ENCODE peak calls at places on chromosomes 3 and 15, in eight cellular contexts. One of them, this sample, is unnamed.

GRCh38 chr3:45915518-45916231 is 27.6 kb upstream of the CXCR6 start:
- ATAC-seq in HCT116: peak; percentile 94
- ATAC-seq in activated naive CD8-positive, alpha-beta T cell treated with anti-CD3 and anti-CD28 coated beads, Interleukin-2, amount 50 U/mL, for 24 hours: peak; percentile 96
- ATAC-seq in right cardiac atrium: peak; percentile 9
- ATAC-seq in activated CD8-positive, alpha-beta T cell treated with anti-CD3 and anti-CD28 coated beads for 36 hours: peak; percentile 93
- ATAC-seq in activated CD8-positive, alpha-beta memory T cell treated with anti-CD3 and anti-CD28 coated beads, Interleukin-2, amount 10 ng/mL, durations not matched to agents 7 days and 5 days: peak; percentile 94
- ATAC-seq in Panc1: no peak
- ATAC-seq in naive thymus-derived CD8-positive, alpha-beta T cell: peak; percentile 90
- ATAC-seq in this sample: peak; percentile 94

GRCh38 chr3:38267689-38268477 is 2.3 kb downstream of the SLC22A13 start:
- ATAC-seq in HCT116: no peak
- ATAC-seq in activated naive CD8-positive, alpha-beta T cell treated with anti-CD3 and anti-CD28 coated beads, Interleukin-2, amount 50 U/mL, for 24 hours: no peak
- ATAC-seq in right cardiac atrium: no peak
- ATAC-seq in activated CD8-positive, alpha-beta T cell treated with anti-CD3 and anti-CD28 coated beads for 36 hours: no peak
- ATAC-seq in activated CD8-positive, alpha-beta memory T cell treated with anti-CD3 and anti-CD28 coated beads, Interleukin-2, amount 10 ng/mL, durations not matched to agents 7 days and 5 days: no peak
- ATAC-seq in Panc1: no peak
- ATAC-seq in naive thymus-derived CD8-positive, alpha-beta T cell: no peak
- ATAC-seq in this sample: no peak

GRCh38 chr3:63639821-63640220 is 12.7 kb upstream of the SNTN start:
- ATAC-seq in HCT116: no peak
- ATAC-seq in activated naive CD8-positive, alpha-beta T cell treated with anti-CD3 and anti-CD28 coated beads, Interleukin-2, amount 50 U/mL, for 24 hours: no peak
- ATAC-seq in right cardiac atrium: no peak
- ATAC-seq in activated CD8-positive, alpha-beta T cell treated with anti-CD3 and anti-CD28 coated beads for 36 hours: no peak
- ATAC-seq in activated CD8-positive, alpha-beta memory T cell treated with anti-CD3 and anti-CD28 coated beads, Interleukin-2, amount 10 ng/mL, durations not matched to agents 7 days and 5 days: no peak
- ATAC-seq in Panc1: no peak
- ATAC-seq in naive thymus-derived CD8-positive, alpha-beta T cell: no peak
- ATAC-seq in this sample: no peak

GRCh38 chr3:14256561-14257342 is 78.1 kb downstream of the LSM3 start:
- ATAC-seq in HCT116: peak; percentile 42
- ATAC-seq in activated naive CD8-positive, alpha-beta T cell treated with anti-CD3 and anti-CD28 coated beads, Interleukin-2, amount 50 U/mL, for 24 hours: no peak
- ATAC-seq in right cardiac atrium: no peak
- ATAC-seq in activated CD8-positive, alpha-beta T cell treated with anti-CD3 and anti-CD28 coated beads for 36 hours: no peak
- ATAC-seq in activated CD8-positive, alpha-beta memory T cell treated with anti-CD3 and anti-CD28 coated beads, Interleukin-2, amount 10 ng/mL, durations not matched to agents 7 days and 5 days: no peak
- ATAC-seq in Panc1: peak; percentile 88
- ATAC-seq in naive thymus-derived CD8-positive, alpha-beta T cell: no peak
- ATAC-seq in this sample: no peak

GRCh38 chr3:16864610-16865313 is 20.0 kb upstream of the PLCL2 start:
- ATAC-seq in HCT116: no peak
- ATAC-seq in activated naive CD8-positive, alpha-beta T cell treated with anti-CD3 and anti-CD28 coated beads, Interleukin-2, amount 50 U/mL, for 24 hours: peak; percentile 20
- ATAC-seq in right cardiac atrium: no peak
- ATAC-seq in activated CD8-positive, alpha-beta T cell treated with anti-CD3 and anti-CD28 coated beads for 36 hours: no peak
- ATAC-seq in activated CD8-positive, alpha-beta memory T cell treated with anti-CD3 and anti-CD28 coated beads, Interleukin-2, amount 10 ng/mL, durations not matched to agents 7 days and 5 days: no peak
- ATAC-seq in Panc1: no peak
- ATAC-seq in naive thymus-derived CD8-positive, alpha-beta T cell: no peak
- ATAC-seq in this sample: peak; percentile 21

GRCh38 chr3:194571491-194571941 is 61.7 kb downstream of the TMEM44 start:
- ATAC-seq in HCT116: no peak
- ATAC-seq in activated naive CD8-positive, alpha-beta T cell treated with anti-CD3 and anti-CD28 coated beads, Interleukin-2, amount 50 U/mL, for 24 hours: no peak
- ATAC-seq in right cardiac atrium: peak; percentile 42
- ATAC-seq in activated CD8-positive, alpha-beta T cell treated with anti-CD3 and anti-CD28 coated beads for 36 hours: no peak
- ATAC-seq in activated CD8-positive, alpha-beta memory T cell treated with anti-CD3 and anti-CD28 coated beads, Interleukin-2, amount 10 ng/mL, durations not matched to agents 7 days and 5 days: no peak
- ATAC-seq in Panc1: no peak
- ATAC-seq in naive thymus-derived CD8-positive, alpha-beta T cell: no peak
- ATAC-seq in this sample: no peak

GRCh38 chr3:58681863-58682262 is 15.3 kb upstream of the FAM3D start:
- ATAC-seq in HCT116: no peak
- ATAC-seq in activated naive CD8-positive, alpha-beta T cell treated with anti-CD3 and anti-CD28 coated beads, Interleukin-2, amount 50 U/mL, for 24 hours: no peak
- ATAC-seq in right cardiac atrium: no peak
- ATAC-seq in activated CD8-positive, alpha-beta T cell treated with anti-CD3 and anti-CD28 coated beads for 36 hours: no peak
- ATAC-seq in activated CD8-positive, alpha-beta memory T cell treated with anti-CD3 and anti-CD28 coated beads, Interleukin-2, amount 10 ng/mL, durations not matched to agents 7 days and 5 days: no peak
- ATAC-seq in Panc1: no peak
- ATAC-seq in naive thymus-derived CD8-positive, alpha-beta T cell: no peak
- ATAC-seq in this sample: peak; percentile 50

GRCh38 chr15:83612226-83612625 is 41.7 kb upstream of the ADAMTSL3 start:
- ATAC-seq in HCT116: no peak
- ATAC-seq in activated naive CD8-positive, alpha-beta T cell treated with anti-CD3 and anti-CD28 coated beads, Interleukin-2, amount 50 U/mL, for 24 hours: no peak
- ATAC-seq in right cardiac atrium: no peak
- ATAC-seq in activated CD8-positive, alpha-beta T cell treated with anti-CD3 and anti-CD28 coated beads for 36 hours: no peak
- ATAC-seq in activated CD8-positive, alpha-beta memory T cell treated with anti-CD3 and anti-CD28 coated beads, Interleukin-2, amount 10 ng/mL, durations not matched to agents 7 days and 5 days: no peak
- ATAC-seq in Panc1: no peak
- ATAC-seq in naive thymus-derived CD8-positive, alpha-beta T cell: no peak
- ATAC-seq in this sample: no peak

GRCh38 chr15:33116218-33116617 is 78.3 kb downstream of the FMN1 start:
- ATAC-seq in HCT116: no peak
- ATAC-seq in activated naive CD8-positive, alpha-beta T cell treated with anti-CD3 and anti-CD28 coated beads, Interleukin-2, amount 50 U/mL, for 24 hours: no peak
- ATAC-seq in right cardiac atrium: no peak
- ATAC-seq in activated CD8-positive, alpha-beta T cell treated with anti-CD3 and anti-CD28 coated beads for 36 hours: no peak
- ATAC-seq in activated CD8-positive, alpha-beta memory T cell treated with anti-CD3 and anti-CD28 coated beads, Interleukin-2, amount 10 ng/mL, durations not matched to agents 7 days and 5 days: no peak
- ATAC-seq in Panc1: no peak
- ATAC-seq in naive thymus-derived CD8-positive, alpha-beta T cell: no peak
- ATAC-seq in this sample: no peak

GRCh38 chr15:80031841-80032240 is 27.6 kb upstream of the ZFAND6 start:
- ATAC-seq in HCT116: no peak
- ATAC-seq in activated naive CD8-positive, alpha-beta T cell treated with anti-CD3 and anti-CD28 coated beads, Interleukin-2, amount 50 U/mL, for 24 hours: peak; percentile 34
- ATAC-seq in right cardiac atrium: peak; percentile 71
- ATAC-seq in activated CD8-positive, alpha-beta T cell treated with anti-CD3 and anti-CD28 coated beads for 36 hours: peak; percentile 45
- ATAC-seq in activated CD8-positive, alpha-beta memory T cell treated with anti-CD3 and anti-CD28 coated beads, Interleukin-2, amount 10 ng/mL, durations not matched to agents 7 days and 5 days: peak; percentile 43
- ATAC-seq in Panc1: no peak
- ATAC-seq in naive thymus-derived CD8-positive, alpha-beta T cell: no peak
- ATAC-seq in this sample: peak; percentile 54

GRCh38 chr3:149848238-149848637 is 35.2 kb downstream of the RNF13 start:
- ATAC-seq in HCT116: no peak
- ATAC-seq in activated naive CD8-positive, alpha-beta T cell treated with anti-CD3 and anti-CD28 coated beads, Interleukin-2, amount 50 U/mL, for 24 hours: no peak
- ATAC-seq in right cardiac atrium: no peak
- ATAC-seq in activated CD8-positive, alpha-beta T cell treated with anti-CD3 and anti-CD28 coated beads for 36 hours: no peak
- ATAC-seq in activated CD8-positive, alpha-beta memory T cell treated with anti-CD3 and anti-CD28 coated beads, Interleukin-2, amount 10 ng/mL, durations not matched to agents 7 days and 5 days: no peak
- ATAC-seq in Panc1: no peak
- ATAC-seq in naive thymus-derived CD8-positive, alpha-beta T cell: no peak
- ATAC-seq in this sample: no peak